ENCODE peak calls at places on chromosomes 1 and 21, in six cellular contexts. L is HepG2, P is K562, F is HCT116, D is GM12878, T is upper lobe of left lung. V is an unnamed sample. For H3K9me3, the result is how much of the 10 kb centered on the place peaks cover.

GRCh38 chr1:218312509-218312908 is 27.4 kb downstream of the RRP15 start:
- ATAC-seq in L (no peak), P (no peak), F (no peak), D (no peak), T (no peak), V (no peak)

GRCh38 chr21:29018540-29018939 is 609 bp downstream of the RWDD2B start:
- ATAC-seq in L (no peak), P (peak), F (peak), D (peak), T (peak), V (no peak)

GRCh38 chr21:18244721-18245486 is at the start of gene CHODL:
- ATAC-seq in L (peak), P (no peak), F (no peak), D (no peak), T (peak), V (peak)

GRCh38 chr1:55635856-55636255 is 420.7 kb upstream of the USP24 start:
- ATAC-seq in L (no peak), P (no peak), F (no peak), D (no peak), T (no peak), V (peak)

GRCh38 chr1:193222079-193222615 is 35.7 kb upstream of the B3GALT2 start:
- ATAC-seq in L (no peak), P (no peak), F (no peak), D (no peak), T (no peak), V (no peak)

GRCh38 chr1:4425892-4426291 is 228.5 kb upstream of the AJAP1 start:
- ATAC-seq in L (no peak), P (peak), F (peak), D (no peak), T (no peak), V (no peak)

GRCh38 chr1:10781137-10781536 is 15.3 kb downstream of the CASZ1 start:
- ATAC-seq in L (no peak), P (no peak), F (no peak), D (no peak), T (no peak), V (no peak)

GRCh38 chr1:75901371-75901770 is 30.8 kb downstream of the ASB17 start:
- ATAC-seq in L (no peak), P (no peak), F (no peak), D (no peak), T (no peak), V (no peak)

GRCh38 chr1:159229486-159229885 is 24.8 kb downstream of the ACKR1 start:
- ATAC-seq in L (no peak), P (no peak), F (no peak), D (no peak), T (no peak), V (no peak)

GRCh38 chr1:78570539-78570938 is 49.7 kb upstream of the IFI44L start:
- ATAC-seq in L (peak), P (no peak), F (peak), D (peak), T (no peak), V (no peak)

GRCh38 chr1:30505853-30506784 is 217.3 kb downstream of the MATN1 start:
- ATAC-seq in L (no peak), P (no peak), F (no peak), D (no peak), T (no peak), V (no peak)

GRCh38 chr21:26060335-26061115 is 110.0 kb downstream of the APP start:
- ATAC-seq in L (no peak), P (no peak), F (no peak), D (no peak), T (no peak), V (no peak)

GRCh38 chr1:67134692-67135091 is at the start of gene C1orf141:
- ATAC-seq in L (no peak), P (no peak), F (no peak), D (no peak), T (peak), V (no peak)

GRCh38 chr21:41778974-41779600 is 12.2 kb upstream of the RIPK4 start:
- ATAC-seq in L (peak), P (peak), F (no peak), D (peak), T (no peak), V (no peak)

GRCh38 chr1:111585461-111586100 is 34.0 kb upstream of the RAP1A start:
- ATAC-seq in L (no peak), P (no peak), F (no peak), D (no peak), T (no peak), V (no peak)

GRCh38 chr1:59062743-59063142 is 234.2 kb upstream of the FGGY start:
- ATAC-seq in L (no peak), P (peak), F (no peak), D (no peak), T (peak), V (no peak)

GRCh38 chr1:207831517-207832327 is 79.2 kb downstream of the CD34 start:
- ATAC-seq in L (no peak), P (peak), F (no peak), D (peak), T (no peak), V (no peak)

GRCh38 chr1:71156633-71157032 is 75.8 kb upstream of the ZRANB2 start:
- ATAC-seq in L (no peak), P (no peak), F (no peak), D (no peak), T (no peak), V (no peak)

GRCh38 chr1:113793878-113794834 is 18.1 kb downstream of the RSBN1 start:
- ATAC-seq in L (no peak), P (no peak), F (no peak), D (peak), T (peak), V (no peak)

GRCh38 chr1:40392206-40392605 is 18.7 kb downstream of the SMAP2 start:
- ATAC-seq in L (no peak), P (no peak), F (no peak), D (no peak), T (no peak), V (no peak)

GRCh38 chr1:117895482-117896114 is 33.8 kb downstream of the GDAP2 start:
- ATAC-seq in L (peak), P (peak), F (peak), D (peak), T (peak), V (no peak)

GRCh38 chr1:116128669-116129068 is 17.5 kb downstream of the MAB21L3 start:
- ATAC-seq in L (no peak), P (no peak), F (no peak), D (peak), T (no peak), V (no peak)

GRCh38 chr1:198558402-198558801 is 17.9 kb upstream of the ATP6V1G3 start:
- ATAC-seq in L (no peak), P (no peak), F (no peak), D (no peak), T (no peak), V (no peak)

GRCh38 chr1:175951627-175952026 is 208.2 kb upstream of the TNR start:
- ATAC-seq in L (no peak), P (no peak), F (no peak), D (no peak), T (no peak), V (no peak)

GRCh38 chr21:8993943-8994639 is 1527.3 kb upstream of the TPTE start:
- ATAC-seq in L (no peak), P (peak), F (peak), D (no peak), T (peak), V (no peak)

GRCh38 chr1:200243042-200243437 is 166.8 kb downstream of the ZNF281 start:
- ATAC-seq in L (peak), P (peak), F (no peak), D (no peak), T (no peak), V (no peak)

GRCh38 chr1:52060822-52061221 is 4.7 kb downstream of the BTF3L4 start:
- ATAC-seq in L (no peak), P (no peak), F (no peak), D (no peak), T (no peak), V (no peak)

GRCh38 chr1:223269006-223269405 is 95.0 kb downstream of the SUSD4 start:
- ATAC-seq in L (peak), P (no peak), F (no peak), D (no peak), T (no peak), V (no peak)

GRCh38 chr21:41478319-41479177 is 29.4 kb downstream of the TMPRSS2 start:
- ATAC-seq in L (peak), P (no peak), F (no peak), D (no peak), T (peak), V (no peak)

GRCh38 chr1:54120698-54121481 is 31.9 kb downstream of the CDCP2 start:
- ATAC-seq in L (peak), P (peak), F (peak), D (no peak), T (peak), V (no peak)

GRCh38 chr21:42666023-42666747 is 12.8 kb downstream of the PDE9A start:
- ATAC-seq in L (no peak), P (peak), F (peak), D (peak), T (no peak), V (no peak)

GRCh38 chr1:111082421-111083192 is 57.3 kb downstream of the DRAM2 start:
- ATAC-seq in L (no peak), P (no peak), F (no peak), D (peak), T (no peak), V (no peak)

GRCh38 chr1:89844860-89845259 is 24.0 kb downstream of the LRRC8D start:
- ATAC-seq in L (no peak), P (no peak), F (no peak), D (no peak), T (no peak), V (no peak)

GRCh38 chr1:33306561-33307493 is 14.1 kb downstream of the A3GALT2 start:
- ATAC-seq in L (no peak), P (no peak), F (no peak), D (no peak), T (peak), V (peak)

GRCh38 chr21:45551316-45551715 is 9.1 kb upstream of the SLC19A1 start:
- ATAC-seq in L (no peak), P (no peak), F (no peak), D (peak), T (no peak), V (no peak)

GRCh38 chr1:2493691-2494322 is 17.7 kb downstream of the PLCH2 start:
- ATAC-seq in L (no peak), P (peak), F (peak), D (no peak), T (no peak), V (no peak)

GRCh38 chr1:39711359-39712340 is 20.4 kb upstream of the HPCAL4 start:
- ATAC-seq in L (peak), P (peak), F (no peak), D (no peak), T (no peak), V (no peak)

GRCh38 chr21:46483300-46484295 is 24.9 kb downstream of the DIP2A start:
- ATAC-seq in L (no peak), P (peak), F (peak), D (no peak), T (peak), V (no peak)

GRCh38 chr21:39348040-39348354 is 891 bp downstream of the HMGN1 start:
- ATAC-seq in L (no peak), P (no peak), F (no peak), D (peak), T (no peak), V (no peak)
- TF ChIP-seq POLR2AphosphoS5 in L (no peak), P (no peak), F (no peak), D (no peak), T (no peak), V (no peak)

GRCh38 chr1:172967936-172968335 is 82.8 kb downstream of the TNFSF18 start:
- ATAC-seq in L (no peak), P (no peak), F (no peak), D (no peak), T (no peak), V (no peak)
- H3K9me3 ChIP-seq in L (under half), P (under half), F (under half), D (under half), T (under half), V (under half)

GRCh38 chr1:182622795-182623528 is 18.8 kb upstream of the RGS16 start:
- ATAC-seq in L (no peak), P (no peak), F (no peak), D (peak), T (peak), V (no peak)
- TF ChIP-seq POLR2A in L (no peak), P (no peak), F (no peak), D (no peak), T (no peak), V (no peak)

DNA sequence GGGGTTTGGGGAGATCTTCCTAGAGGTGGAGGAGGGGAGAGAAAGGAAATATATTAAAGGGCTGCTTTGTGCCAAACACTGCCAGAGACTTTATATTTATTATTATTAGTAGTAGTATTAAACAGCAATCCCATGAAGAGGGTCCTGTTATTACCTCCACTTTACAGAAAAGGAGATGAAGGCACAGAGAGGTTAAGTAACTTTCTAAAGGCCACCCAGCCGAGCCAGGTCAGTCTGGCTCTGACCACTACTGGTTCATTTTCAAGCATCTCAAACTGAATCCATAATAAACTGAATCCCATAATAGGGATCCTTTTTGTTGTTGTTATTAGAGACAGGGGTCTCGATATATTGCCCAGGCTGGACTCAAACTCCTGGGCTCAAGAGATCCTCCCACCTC is 12.6 kb downstream of the NCMAP start:
- ATAC-seq in L (no peak), P (no peak), F (no peak), D (no peak), T (no peak), V (no peak)
- TF ChIP-seq POLR2AphosphoS5 in L (no peak), P (no peak), F (no peak), D (no peak), T (no peak), V (no peak)

GRCh38 chr1:185581961-185582725 is 152.0 kb upstream of the HMCN1 start:
- ATAC-seq in L (no peak), P (no peak), F (no peak), D (no peak), T (no peak), V (no peak)
- H3K9me3 ChIP-seq in L (half or more), P (under half), F (under half), D (under half), T (under half), V (under half)

GRCh38 chr1:178540646-178541045 is 27.7 kb downstream of the TEX35 start:
- ATAC-seq in L (no peak), P (no peak), F (no peak), D (no peak), T (no peak), V (no peak)

GRCh38 chr1:178541396-178541795 is 28.5 kb downstream of the TEX35 start:
- ATAC-seq in L (no peak), P (no peak), F (no peak), D (no peak), T (no peak), V (no peak)

GRCh38 chr1:178539291-178539690 is 26.4 kb downstream of the TEX35 start:
- ATAC-seq in L (no peak), P (no peak), F (no peak), D (no peak), T (no peak), V (no peak)

GRCh38 chr1:178541829-178542553 is 29.1 kb downstream of the TEX35 start:
- ATAC-seq in L (peak), P (peak), F (peak), D (peak), T (peak), V (peak)

GRCh38 chr1:178540204-178540603 is 27.3 kb downstream of the TEX35 start:
- ATAC-seq in L (no peak), P (peak), F (no peak), D (no peak), T (no peak), V (no peak)
- TF ChIP-seq POLR2A in L (no peak), P (no peak), F (no peak), D (no peak), T (no peak), V (no peak)

GRCh38 chr21:37072988-37073416 is at the start of the genes PIGP and TTC3:
- ATAC-seq in L (peak), P (peak), F (peak), D (peak), T (peak), V (peak)

GRCh38 chr21:37073417-37074194 is 552 bp downstream of the TTC3 start:
- ATAC-seq in L (peak), P (peak), F (peak), D (peak), T (peak), V (peak)

GRCh38 chr21:37072239-37072987 is 458 bp downstream of the PIGP start:
- ATAC-seq in L (peak), P (peak), F (peak), D (peak), T (peak), V (peak)

GRCh38 chr21:37074195-37074510 is 1.1 kb downstream of the TTC3 start:
- ATAC-seq in L (peak), P (peak), F (no peak), D (peak), T (no peak), V (no peak)

GRCh38 chr21:37071561-37072238 is 1.2 kb downstream of the PIGP start:
- ATAC-seq in L (peak), P (peak), F (no peak), D (no peak), T (peak), V (peak)
- TF ChIP-seq POLR2AphosphoS5 in L (no peak), P (no peak), F (no peak), D (no peak), T (peak), V (peak)

DNA sequence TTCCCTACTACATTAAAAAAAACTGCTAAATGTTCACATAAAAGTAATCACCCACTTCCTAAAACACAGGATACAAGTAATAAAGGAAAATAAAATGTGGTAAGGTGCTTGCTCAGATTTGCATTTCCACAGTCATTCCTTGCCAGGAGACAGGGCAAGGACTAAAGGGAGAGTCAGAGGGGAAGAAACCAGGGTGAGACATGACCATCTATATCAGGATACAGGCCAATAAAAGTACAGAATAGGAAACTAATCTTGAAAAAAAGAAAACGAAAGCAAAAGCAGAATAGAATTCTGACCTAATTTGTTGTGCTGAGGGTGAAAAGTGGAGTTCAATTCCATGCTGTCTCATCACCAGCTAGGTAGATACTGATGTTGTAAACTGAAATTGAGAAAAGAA is 27.3 kb downstream of the JMJD4 start:
- ATAC-seq in L (no peak), P (no peak), F (no peak), D (peak), T (no peak), V (no peak)
- H3K9me3 ChIP-seq in L (under half), P (under half), F (under half), D (under half), T (under half), V (under half)

GRCh38 chr1:61329556-61329955 is 247.2 kb downstream of the NFIA start:
- ATAC-seq in L (no peak), P (no peak), F (no peak), D (no peak), T (no peak), V (no peak)

GRCh38 chr1:61332796-61333195 is 250.4 kb downstream of the NFIA start:
- ATAC-seq in L (no peak), P (no peak), F (no peak), D (peak), T (no peak), V (no peak)

GRCh38 chr1:61332196-61332753 is 249.9 kb downstream of the NFIA start:
- ATAC-seq in L (no peak), P (no peak), F (no peak), D (peak), T (no peak), V (no peak)

GRCh38 chr1:61330018-61330417 is 247.7 kb downstream of the NFIA start:
- ATAC-seq in L (no peak), P (no peak), F (no peak), D (no peak), T (no peak), V (no peak)

DNA sequence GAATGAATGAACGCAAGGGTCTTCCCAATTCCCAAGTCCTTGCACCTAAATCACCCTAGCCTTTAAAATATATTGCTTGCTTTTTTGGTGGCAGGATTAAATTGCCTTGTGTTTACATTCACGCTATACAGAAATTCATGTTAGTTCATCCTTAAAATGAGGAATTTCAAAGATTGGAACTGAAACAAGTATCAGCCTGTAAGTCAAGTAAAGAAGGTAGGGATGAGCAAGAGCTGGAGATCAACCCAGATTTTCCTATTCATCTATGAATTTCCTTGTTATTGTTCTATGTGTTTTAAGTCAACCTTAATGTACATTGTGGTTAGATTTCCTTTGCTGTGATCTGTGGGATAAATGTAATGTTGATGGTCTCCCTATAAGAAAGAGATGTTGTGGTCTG is 248.2 kb downstream of the NFIA start:
- ATAC-seq in L (no peak), P (no peak), F (no peak), D (no peak), T (no peak), V (no peak)
- TF ChIP-seq POLR2A in L (no peak), P (no peak), F (no peak), D (no peak), T (no peak), V (no peak)